ENCODE peak calls at places on chromosome 19, in five cellular contexts. O, C, Z, F and V are unnamed samples.

GRCh38 chr19:55689366-55690108 is 14.5 kb downstream of the EPN1 start:
- DNase-seq in O (no peak), C (no peak), Z (no peak), F (peak), V (no peak)

GRCh38 chr19:40612831-40613668 is 11.9 kb downstream of the LTBP4 start:
- DNase-seq in O (peak), C (no peak), Z (no peak), F (peak), V (peak)

GRCh38 chr19:58059003-58059671 is at the start of gene ZNF135:
- DNase-seq in O (peak), C (peak), Z (peak), F (peak), V (peak)

GRCh38 chr19:48481191-48481500 is 12.0 kb downstream of the CYTH2 start:
- DNase-seq in O (no peak), C (no peak), Z (no peak), F (no peak), V (no peak)

GRCh38 chr19:12065100-12065538 is 588 bp downstream of the ZNF844 start:
- DNase-seq in O (peak), C (no peak), Z (peak), F (peak), V (peak)

GRCh38 chr19:1250374-1251232 is 2.2 kb downstream of the MIDN start:
- DNase-seq in O (peak), C (no peak), Z (peak), F (peak), V (peak)

GRCh38 chr19:50663280-50663790 is 14.1 kb downstream of the C19orf81 start:
- DNase-seq in O (no peak), C (no peak), Z (no peak), F (no peak), V (no peak)

GRCh38 chr19:3154957-3155736 is 19.3 kb downstream of the GNA15 start:
- DNase-seq in O (no peak), C (no peak), Z (no peak), F (peak), V (peak)

GRCh38 chr19:35404879-35405622 is 34.2 kb downstream of the GPR42 start:
- DNase-seq in O (no peak), C (no peak), Z (no peak), F (no peak), V (no peak)

GRCh38 chr19:17394891-17395415 is 957 bp upstream of the CCDC194 start:
- DNase-seq in O (peak), C (no peak), Z (no peak), F (peak), V (peak)

GRCh38 chr19:35592226-35592625 is 6.3 kb downstream of the PMIS2 start:
- DNase-seq in O (no peak), C (no peak), Z (peak), F (no peak), V (peak)

GRCh38 chr19:41932259-41933130 is 4.2 kb upstream of the ERFL start:
- DNase-seq in O (no peak), C (no peak), Z (no peak), F (peak), V (no peak)

GRCh38 chr19:1856698-1857603 is 6.4 kb downstream of the KLF16 start:
- DNase-seq in O (peak), C (peak), Z (no peak), F (peak), V (peak)

GRCh38 chr19:6278051-6278450 is 1.7 kb downstream of the MLLT1 start:
- DNase-seq in O (no peak), C (no peak), Z (no peak), F (no peak), V (no peak)

GRCh38 chr19:40805258-40805868 is 6.4 kb downstream of the EGLN2 start:
- DNase-seq in O (no peak), C (peak), Z (no peak), F (no peak), V (peak)

GRCh38 chr19:18173572-18174294 is at the start of gene IFI30:
- DNase-seq in O (peak), C (peak), Z (peak), F (peak), V (peak)

GRCh38 chr19:46016426-46017094 is 6.3 kb downstream of the PGLYRP1 start:
- DNase-seq in O (peak), C (peak), Z (peak), F (peak), V (peak)

GRCh38 chr19:14005381-14006084 is 587 bp downstream of the RFX1 start:
- DNase-seq in O (peak), C (peak), Z (peak), F (peak), V (peak)

GRCh38 chr19:12834418-12834943 is at the start of gene RTBDN:
- DNase-seq in O (no peak), C (peak), Z (no peak), F (no peak), V (no peak)

GRCh38 chr19:55912916-55913315 is 19.2 kb downstream of the NLRP13 start:
- DNase-seq in O (no peak), C (no peak), Z (no peak), F (no peak), V (no peak)

GRCh38 chr19:15636026-15636425 is 4.7 kb upstream of the CYP4F3 start:
- DNase-seq in O (no peak), C (no peak), Z (no peak), F (no peak), V (no peak)

GRCh38 chr19:44723952-44724319 is 24.6 kb upstream of the BCL3 start:
- DNase-seq in O (peak), C (peak), Z (peak), F (peak), V (peak)

GRCh38 chr19:50178320-50178719 is 15.2 kb upstream of the IZUMO2 start:
- DNase-seq in O (no peak), C (no peak), Z (no peak), F (no peak), V (no peak)

GRCh38 chr19:41310031-41310831 is at the start of gene CCDC97:
- DNase-seq in O (peak), C (peak), Z (peak), F (peak), V (peak)

GRCh38 chr19:44927746-44928145 is 13.3 kb downstream of the APOC1 start:
- DNase-seq in O (no peak), C (no peak), Z (no peak), F (no peak), V (no peak)

GRCh38 chr19:5687360-5688198 is 2.5 kb upstream of the RPL36 start:
- DNase-seq in O (no peak), C (no peak), Z (no peak), F (peak), V (no peak)

GRCh38 chr19:15897738-15898276 is at the start of gene CYP4F2:
- DNase-seq in O (no peak), C (no peak), Z (no peak), F (no peak), V (no peak)

GRCh38 chr19:55212447-55212846 is 3.1 kb upstream of the PTPRH start:
- DNase-seq in O (no peak), C (no peak), Z (no peak), F (peak), V (peak)

GRCh38 chr19:3606690-3607289 is at the start of gene TBXA2R:
- DNase-seq in O (no peak), C (no peak), Z (no peak), F (no peak), V (no peak)